ENCODE peak calls at places on chromosome 9, in eight cellular contexts. Z is foreskin fibroblast; I is heart left ventricle; G is mucosa of gallbladder; V is stimulated activated CD4-positive, alpha-beta T cell treated with anti-CD3 and anti-CD28 coated beads, TNF-alpha, amount 100 ng/mL, for 24 hours; N is stromal cell of bone marrow; P is AG10803; L is activated CD4-positive, alpha-beta memory T cell treated with anti-CD3 and anti-CD28 coated beads, Interleukin-2, amount 10 ng/mL, durations not matched to agents 7 days and 5 days. T is an unnamed sample.

GRCh38 chr9:121294866-121295661 is 27.1 kb downstream of the GSN start:
- DNase-seq in P (no peak), V (no peak), L (no peak), G (peak; percentile 56), N (peak; percentile 48), Z (no peak), I (peak; percentile 59), T (no peak)

GRCh38 chr9:81083062-81083461 is 606.3 kb downstream of the TLE1 start:
- DNase-seq in L (no peak), N (no peak), P (no peak), G (no peak), Z (peak; percentile 33), V (no peak), I (no peak), T (no peak)

GRCh38 chr9:79769476-79770275 is 197.9 kb downstream of the TLE4 start:
- DNase-seq in N (no peak), G (no peak), P (no peak), I (no peak), Z (peak; percentile 20), V (no peak), L (no peak), T (no peak)

GRCh38 chr9:72263572-72263971 is 101.4 kb downstream of the ZFAND5 start:
- DNase-seq in P (no peak), G (no peak), N (no peak), I (no peak), L (no peak), V (no peak), Z (no peak), T (no peak)

GRCh38 chr9:19988281-19988680 is 199.4 kb upstream of the SLC24A2 start:
- DNase-seq in P (no peak), I (no peak), G (no peak), N (no peak), Z (no peak), L (no peak), V (no peak), T (no peak)

GRCh38 chr9:81686614-81687520 is 2.5 kb downstream of the TLE1 start:
- DNase-seq in V (no peak), L (no peak), Z (peak; percentile 92), G (peak; percentile 87), I (peak; percentile 85), N (peak; percentile 67), P (peak; percentile 78), T (peak; percentile 86)

GRCh38 chr9:108163321-108164005 is 673.9 kb upstream of the KLF4 start:
- DNase-seq in L (no peak), I (no peak), N (no peak), P (peak; percentile 56), Z (peak; percentile 65), G (no peak), V (no peak), T (no peak)

GRCh38 chr9:129275626-129276247 is 97.7 kb upstream of the IER5L start:
- DNase-seq in P (peak; percentile 21), L (no peak), V (no peak), I (peak; percentile 7), N (no peak), Z (no peak), G (no peak), T (peak; percentile 34)

GRCh38 chr9:134679616-134680392 is 38.2 kb downstream of the COL5A1 start:
- DNase-seq in V (no peak), L (no peak), P (no peak), Z (no peak), G (no peak), I (no peak), N (no peak), T (no peak)

GRCh38 chr9:96176901-96177718 is 124.9 kb downstream of the HSD17B3 start:
- DNase-seq in Z (peak; percentile 48), I (no peak), L (no peak), G (peak; percentile 63), V (no peak), P (no peak), N (peak; percentile 23), T (peak; percentile 50)

GRCh38 chr9:75429531-75430454 is 341.5 kb downstream of the OSTF1 start:
- DNase-seq in P (no peak), G (no peak), V (no peak), N (no peak), Z (no peak), I (no peak), L (no peak), T (no peak)

GRCh38 chr9:82454509-82455190 is 466.1 kb downstream of the SPATA31D1 start:
- DNase-seq in N (no peak), Z (no peak), P (no peak), I (no peak), G (no peak), V (no peak), L (no peak), T (no peak)

GRCh38 chr9:121839726-121840500 is 188.5 kb downstream of the DAB2IP start:
- DNase-seq in P (no peak), N (no peak), V (no peak), Z (no peak), G (no peak), L (no peak), I (no peak), T (peak; percentile 38)

GRCh38 chr9:108720191-108720642 is 135.6 kb downstream of the ACTL7B start:
- DNase-seq in Z (no peak), G (no peak), V (no peak), L (no peak), P (no peak), I (no peak), N (no peak), T (no peak)

GRCh38 chr9:16247188-16247875 is 623.1 kb downstream of the BNC2 start:
- DNase-seq in Z (peak; percentile 76), V (no peak), N (peak; percentile 69), P (peak; percentile 87), L (no peak), G (no peak), I (no peak), T (no peak)

GRCh38 chr9:8694983-8695588 is 895.5 kb upstream of the DMAC1 start:
- DNase-seq in P (no peak), Z (no peak), I (no peak), L (no peak), N (no peak), V (no peak), G (no peak), T (no peak)

GRCh38 chr9:112104401-112104800 is 70.7 kb downstream of the SUSD1 start:
- DNase-seq in L (no peak), I (no peak), P (no peak), N (no peak), G (no peak), V (no peak), Z (no peak), T (no peak)

GRCh38 chr9:131037336-131038255 is 28.6 kb downstream of the LAMC3 start:
- DNase-seq in G (no peak), V (no peak), I (no peak), N (no peak), Z (peak; percentile 43), P (no peak), L (no peak), T (no peak)

GRCh38 chr9:137218754-137219271 is 3.2 kb downstream of the RNF208 start:
- DNase-seq in P (no peak), Z (peak; percentile 66), N (no peak), G (peak; percentile 52), I (no peak), L (no peak), V (no peak), T (no peak)

GRCh38 chr9:94610181-94610591 is 16.6 kb upstream of the FBP2 start:
- DNase-seq in N (no peak), V (no peak), L (no peak), I (no peak), P (no peak), Z (no peak), G (no peak), T (no peak)

GRCh38 chr9:132185164-132186009 is 23.5 kb downstream of the NTNG2 start:
- DNase-seq in N (no peak), L (no peak), Z (no peak), V (no peak), I (no peak), P (no peak), G (no peak), T (no peak)

GRCh38 chr9:133141833-133142594 is 21.0 kb upstream of the RALGDS start:
- DNase-seq in L (peak; percentile 80), G (peak; percentile 62), V (no peak), P (no peak), I (no peak), N (no peak), Z (no peak), T (no peak)

GRCh38 chr9:133932633-133933032 is 59.5 kb downstream of the VAV2 start:
- DNase-seq in N (no peak), L (no peak), G (no peak), Z (no peak), I (no peak), P (no peak), V (no peak), T (no peak)

T was measured in ureter.